ENCODE peak calls at places on chromosomes 13 and 19, in six cellular contexts. One of them, this sample, is unnamed.
A peak's percentile ranks its signal among the peaks of the same experiment; 100 is the strongest.

GRCh38 chr13:79593611-79594275 is 112.8 kb downstream of the NDFIP2 start:
- DNase-seq in RWPE1: peak; percentile 30
- DNase-seq in occipital lobe: no peak
- DNase-seq in GM04504: peak; percentile 19
- DNase-seq in activated CD4-positive, alpha-beta T cell treated with anti-CD3 and anti-CD28 coated beads, Interleukin-2, amount 50 U/mL, for 4 hours: no peak
- DNase-seq in HT1080: peak; percentile 83
- DNase-seq in this sample: peak; percentile 19

GRCh38 chr19:919157-920050 is 2.3 kb downstream of the KISS1R start:
- DNase-seq in GM04504: no peak
- DNase-seq in RWPE1: no peak
- DNase-seq in HT1080: no peak
- DNase-seq in occipital lobe: no peak
- DNase-seq in activated CD4-positive, alpha-beta T cell treated with anti-CD3 and anti-CD28 coated beads, Interleukin-2, amount 50 U/mL, for 4 hours: peak; percentile 35
- DNase-seq in this sample: no peak

GRCh38 chr19:41997121-41997850 is 3.3 kb upstream of the ATP1A3 start:
- DNase-seq in HT1080: peak; percentile 22
- DNase-seq in occipital lobe: peak; percentile 38
- DNase-seq in activated CD4-positive, alpha-beta T cell treated with anti-CD3 and anti-CD28 coated beads, Interleukin-2, amount 50 U/mL, for 4 hours: peak; percentile 13
- DNase-seq in RWPE1: peak; percentile 75
- DNase-seq in GM04504: no peak
- DNase-seq in this sample: no peak

GRCh38 chr19:2648528-2648937 is 54.0 kb downstream of the GNG7 start:
- DNase-seq in GM04504: peak; percentile 46
- DNase-seq in activated CD4-positive, alpha-beta T cell treated with anti-CD3 and anti-CD28 coated beads, Interleukin-2, amount 50 U/mL, for 4 hours: peak; percentile 75
- DNase-seq in RWPE1: peak; percentile 83
- DNase-seq in occipital lobe: peak; percentile 67
- DNase-seq in HT1080: peak; percentile 64
- DNase-seq in this sample: peak; percentile 10

GRCh38 chr13:114110091-114110829 is 22.2 kb downstream of the RASA3 start:
- DNase-seq in GM04504: no peak
- DNase-seq in occipital lobe: no peak
- DNase-seq in RWPE1: no peak
- DNase-seq in activated CD4-positive, alpha-beta T cell treated with anti-CD3 and anti-CD28 coated beads, Interleukin-2, amount 50 U/mL, for 4 hours: peak; percentile 61
- DNase-seq in HT1080: no peak
- DNase-seq in this sample: no peak

GRCh38 chr19:10517760-10518443 is 655 bp upstream of the S1PR5 start:
- DNase-seq in GM04504: no peak
- DNase-seq in occipital lobe: no peak
- DNase-seq in activated CD4-positive, alpha-beta T cell treated with anti-CD3 and anti-CD28 coated beads, Interleukin-2, amount 50 U/mL, for 4 hours: no peak
- DNase-seq in HT1080: no peak
- DNase-seq in RWPE1: peak; percentile 70
- DNase-seq in this sample: no peak

GRCh38 chr19:17999685-18000479 is 8.1 kb upstream of the ARRDC2 start:
- DNase-seq in activated CD4-positive, alpha-beta T cell treated with anti-CD3 and anti-CD28 coated beads, Interleukin-2, amount 50 U/mL, for 4 hours: no peak
- DNase-seq in GM04504: no peak
- DNase-seq in HT1080: no peak
- DNase-seq in RWPE1: no peak
- DNase-seq in occipital lobe: no peak
- DNase-seq in this sample: no peak

GRCh38 chr13:34108396-34108795 is 290.4 kb downstream of the RFC3 start:
- DNase-seq in RWPE1: no peak
- DNase-seq in HT1080: peak; percentile 8
- DNase-seq in occipital lobe: no peak
- DNase-seq in GM04504: no peak
- DNase-seq in activated CD4-positive, alpha-beta T cell treated with anti-CD3 and anti-CD28 coated beads, Interleukin-2, amount 50 U/mL, for 4 hours: no peak
- DNase-seq in this sample: no peak

GRCh38 chr13:106591299-106591698 is 23.4 kb upstream of the ARGLU1 start:
- DNase-seq in activated CD4-positive, alpha-beta T cell treated with anti-CD3 and anti-CD28 coated beads, Interleukin-2, amount 50 U/mL, for 4 hours: no peak
- DNase-seq in GM04504: no peak
- DNase-seq in RWPE1: no peak
- DNase-seq in HT1080: no peak
- DNase-seq in occipital lobe: no peak
- DNase-seq in this sample: no peak

GRCh38 chr13:25775275-25775674 is 276.5 kb downstream of the SHISA2 start:
- DNase-seq in GM04504: no peak
- DNase-seq in activated CD4-positive, alpha-beta T cell treated with anti-CD3 and anti-CD28 coated beads, Interleukin-2, amount 50 U/mL, for 4 hours: no peak
- DNase-seq in HT1080: no peak
- DNase-seq in RWPE1: no peak
- DNase-seq in occipital lobe: no peak
- DNase-seq in this sample: no peak

GRCh38 chr19:3837332-3837731 is 31.5 kb downstream of the ZFR2 start:
- DNase-seq in activated CD4-positive, alpha-beta T cell treated with anti-CD3 and anti-CD28 coated beads, Interleukin-2, amount 50 U/mL, for 4 hours: no peak
- DNase-seq in RWPE1: no peak
- DNase-seq in GM04504: no peak
- DNase-seq in occipital lobe: no peak
- DNase-seq in HT1080: no peak
- DNase-seq in this sample: no peak

GRCh38 chr19:33159149-33159548 is 27.2 kb downstream of the WDR88 start:
- DNase-seq in HT1080: no peak
- DNase-seq in RWPE1: no peak
- DNase-seq in activated CD4-positive, alpha-beta T cell treated with anti-CD3 and anti-CD28 coated beads, Interleukin-2, amount 50 U/mL, for 4 hours: no peak
- DNase-seq in GM04504: no peak
- DNase-seq in occipital lobe: no peak
- DNase-seq in this sample: no peak

GRCh38 chr13:79141082-79141481 is 265.0 kb downstream of the RBM26 start:
- DNase-seq in occipital lobe: no peak
- DNase-seq in RWPE1: no peak
- DNase-seq in GM04504: no peak
- DNase-seq in HT1080: no peak
- DNase-seq in activated CD4-positive, alpha-beta T cell treated with anti-CD3 and anti-CD28 coated beads, Interleukin-2, amount 50 U/mL, for 4 hours: no peak
- DNase-seq in this sample: no peak

GRCh38 chr13:91347996-91348905 is 764 bp downstream of the MIR17HG start:
- DNase-seq in RWPE1: peak; percentile 15
- DNase-seq in GM04504: no peak
- DNase-seq in activated CD4-positive, alpha-beta T cell treated with anti-CD3 and anti-CD28 coated beads, Interleukin-2, amount 50 U/mL, for 4 hours: peak; percentile 79
- DNase-seq in HT1080: no peak
- DNase-seq in occipital lobe: peak; percentile 16
- DNase-seq in this sample: no peak

GRCh38 chr19:37928527-37929286 is 21.7 kb downstream of the SIPA1L3 start:
- DNase-seq in RWPE1: no peak
- DNase-seq in GM04504: no peak
- DNase-seq in HT1080: no peak
- DNase-seq in activated CD4-positive, alpha-beta T cell treated with anti-CD3 and anti-CD28 coated beads, Interleukin-2, amount 50 U/mL, for 4 hours: no peak
- DNase-seq in occipital lobe: no peak
- DNase-seq in this sample: no peak

GRCh38 chr13:78121459-78122348 is 203.1 kb upstream of the EDNRB start:
- DNase-seq in activated CD4-positive, alpha-beta T cell treated with anti-CD3 and anti-CD28 coated beads, Interleukin-2, amount 50 U/mL, for 4 hours: no peak
- DNase-seq in RWPE1: peak; percentile 34
- DNase-seq in GM04504: peak; percentile 10
- DNase-seq in HT1080: peak; percentile 38
- DNase-seq in occipital lobe: no peak
- DNase-seq in this sample: no peak

GRCh38 chr13:48126944-48127814 is 32.3 kb upstream of the MED4 start:
- DNase-seq in HT1080: peak; percentile 65
- DNase-seq in GM04504: peak; percentile 40
- DNase-seq in occipital lobe: no peak
- DNase-seq in activated CD4-positive, alpha-beta T cell treated with anti-CD3 and anti-CD28 coated beads, Interleukin-2, amount 50 U/mL, for 4 hours: peak; percentile 20
- DNase-seq in RWPE1: peak; percentile 74
- DNase-seq in this sample: peak; percentile 14

GRCh38 chr13:112724788-112725345 is 35.0 kb downstream of the ATP11A start:
- DNase-seq in occipital lobe: no peak
- DNase-seq in GM04504: no peak
- DNase-seq in activated CD4-positive, alpha-beta T cell treated with anti-CD3 and anti-CD28 coated beads, Interleukin-2, amount 50 U/mL, for 4 hours: no peak
- DNase-seq in RWPE1: peak; percentile 22
- DNase-seq in HT1080: no peak
- DNase-seq in this sample: no peak

GRCh38 chr19:13241321-13242104 is 91.3 kb downstream of the IER2 start:
- DNase-seq in occipital lobe: no peak
- DNase-seq in HT1080: no peak
- DNase-seq in GM04504: no peak
- DNase-seq in RWPE1: no peak
- DNase-seq in activated CD4-positive, alpha-beta T cell treated with anti-CD3 and anti-CD28 coated beads, Interleukin-2, amount 50 U/mL, for 4 hours: no peak
- DNase-seq in this sample: no peak

GRCh38 chr13:39281539-39282150 is 243.4 kb downstream of the NHLRC3 start:
- DNase-seq in GM04504: no peak
- DNase-seq in occipital lobe: no peak
- DNase-seq in activated CD4-positive, alpha-beta T cell treated with anti-CD3 and anti-CD28 coated beads, Interleukin-2, amount 50 U/mL, for 4 hours: no peak
- DNase-seq in HT1080: no peak
- DNase-seq in RWPE1: no peak
- DNase-seq in this sample: no peak

GRCh38 chr19:11227201-11227886 is 12.1 kb upstream of the ANGPTL8 start:
- DNase-seq in activated CD4-positive, alpha-beta T cell treated with anti-CD3 and anti-CD28 coated beads, Interleukin-2, amount 50 U/mL, for 4 hours: no peak
- DNase-seq in HT1080: no peak
- DNase-seq in GM04504: no peak
- DNase-seq in occipital lobe: no peak
- DNase-seq in RWPE1: peak; percentile 48
- DNase-seq in this sample: no peak

GRCh38 chr19:45045671-45046353 is 7.0 kb downstream of the CLASRP start:
- DNase-seq in activated CD4-positive, alpha-beta T cell treated with anti-CD3 and anti-CD28 coated beads, Interleukin-2, amount 50 U/mL, for 4 hours: no peak
- DNase-seq in occipital lobe: peak; percentile 73
- DNase-seq in HT1080: no peak
- DNase-seq in GM04504: no peak
- DNase-seq in RWPE1: no peak
- DNase-seq in this sample: no peak

GRCh38 chr13:52738719-52739467 is 727 bp downstream of the CNMD start:
- DNase-seq in occipital lobe: peak; percentile 8
- DNase-seq in activated CD4-positive, alpha-beta T cell treated with anti-CD3 and anti-CD28 coated beads, Interleukin-2, amount 50 U/mL, for 4 hours: no peak
- DNase-seq in HT1080: no peak
- DNase-seq in RWPE1: no peak
- DNase-seq in GM04504: no peak
- DNase-seq in this sample: no peak